ENCODE peak calls at places on chromosomes 13 and 19, in nine cellular contexts. I is ACHN; P is C1 segment of cervical spinal cord; K is hypothalamus; L is NCI-H1092; D is stimulated activated CD8-positive, alpha-beta memory T cell treated with anti-CD3 and anti-CD28 coated beads, Interleukin-4, amount 100 ng/mL, for 1 hour; V is LHCN-M2; W is AG08396; Z is CD4-positive, CD25-positive, alpha-beta regulatory T cell. T is an unnamed sample.

GRCh38 chr19:2717638-2718541 is 3.3 kb downstream of the DIRAS1 start:
- DNase-seq in L (no peak), Z (no peak), W (no peak), D (no peak), V (no peak), P (no peak), I (no peak), K (no peak), T (no peak)

GRCh38 chr19:49534632-49535385 is 7.0 kb downstream of the RCN3 start:
- DNase-seq in D (no peak), W (no peak), V (no peak), I (no peak), K (no peak), Z (no peak), P (no peak), L (no peak), T (no peak)

GRCh38 chr13:20901668-20902437 is 693 bp downstream of the XPO4 start:
- DNase-seq in W (peak), D (no peak), P (no peak), V (peak), Z (peak), K (no peak), I (peak), L (peak), T (no peak)

GRCh38 chr19:42370068-42370520 is 20.0 kb downstream of the CNFN start:
- DNase-seq in V (peak), I (no peak), P (no peak), Z (no peak), L (no peak), K (no peak), D (no peak), W (no peak), T (no peak)

GRCh38 chr19:40217027-40217810 is 965 bp downstream of the TTC9B start:
- DNase-seq in V (no peak), W (no peak), D (no peak), Z (peak), P (no peak), L (no peak), I (no peak), K (no peak), T (no peak)

GRCh38 chr13:113849546-113849945 is 14.3 kb downstream of the GAS6 start:
- DNase-seq in W (no peak), K (no peak), P (no peak), V (no peak), L (no peak), Z (no peak), D (no peak), I (no peak), T (no peak)

GRCh38 chr13:40137400-40137799 is 481.9 kb downstream of the COG6 start:
- DNase-seq in P (no peak), V (no peak), W (no peak), Z (no peak), I (no peak), L (no peak), K (no peak), D (no peak), T (no peak)

GRCh38 chr13:46383383-46383782 is 3.7 kb downstream of the RUBCNL start:
- DNase-seq in W (no peak), V (no peak), P (no peak), D (no peak), I (no peak), K (no peak), L (no peak), Z (no peak), T (no peak)

GRCh38 chr13:80262051-80262695 is 78.8 kb downstream of the SPRY2 start:
- DNase-seq in Z (no peak), I (no peak), P (no peak), V (no peak), D (no peak), K (no peak), L (no peak), W (no peak), T (no peak)

GRCh38 chr13:75153834-75154233 is 328.1 kb downstream of the TBC1D4 start:
- DNase-seq in D (no peak), Z (no peak), P (no peak), W (no peak), K (no peak), I (no peak), L (no peak), V (no peak), T (no peak)

GRCh38 chr13:51590966-51591627 is 6.8 kb downstream of the WDFY2 start:
- DNase-seq in L (no peak), Z (no peak), V (peak), I (peak), P (no peak), K (no peak), W (peak), D (no peak), T (peak)

GRCh38 chr13:44336934-44337333 is 36.7 kb upstream of the SERP2 start:
- DNase-seq in V (no peak), Z (no peak), K (no peak), I (no peak), L (no peak), W (no peak), D (no peak), P (no peak), T (no peak)

GRCh38 chr13:44420376-44421220 is 47.0 kb downstream of the SERP2 start:
- DNase-seq in I (no peak), P (no peak), D (no peak), K (no peak), L (no peak), W (no peak), Z (no peak), V (no peak), T (no peak)

GRCh38 chr13:30873519-30873918 is 32.6 kb upstream of the MEDAG start:
- DNase-seq in P (no peak), W (no peak), K (no peak), D (no peak), Z (no peak), V (no peak), L (no peak), I (no peak), T (no peak)

GRCh38 chr13:100280681-100281080 is 191.8 kb downstream of the PCCA start:
- DNase-seq in W (no peak), K (no peak), I (no peak), P (no peak), V (peak), Z (no peak), L (no peak), D (no peak), T (no peak)

GRCh38 chr19:54209058-54209747 is 8.5 kb downstream of the RPS9 start:
- DNase-seq in K (no peak), W (no peak), Z (no peak), D (no peak), L (no peak), I (peak), V (no peak), P (no peak), T (no peak)

GRCh38 chr19:35000647-35001501 is 751 bp downstream of the GRAMD1A start:
- DNase-seq in L (no peak), P (peak), D (no peak), Z (peak), K (no peak), V (peak), I (peak), W (peak), T (no peak)

GRCh38 chr19:58400638-58400915 is 5.1 kb downstream of the RNF225 start:
- DNase-seq in K (no peak), W (no peak), I (no peak), D (no peak), L (no peak), V (no peak), P (no peak), Z (no peak), T (no peak)

GRCh38 chr13:74571811-74572210 is 437.6 kb upstream of the KLF12 start:
- DNase-seq in L (no peak), W (no peak), K (no peak), I (no peak), Z (no peak), D (no peak), V (no peak), P (no peak), T (no peak)

GRCh38 chr13:59680429-59681024 is 483.2 kb downstream of the DIAPH3 start:
- DNase-seq in P (no peak), I (peak), K (no peak), V (peak), W (no peak), L (peak), D (no peak), Z (peak), T (no peak)

GRCh38 chr19:2239771-2240770 is 3.4 kb downstream of the SF3A2 start:
- DNase-seq in P (peak), D (peak), L (no peak), W (no peak), I (no peak), Z (peak), K (no peak), V (peak), T (no peak)

GRCh38 chr19:32824906-32825608 is 44.5 kb downstream of the SLC7A9 start:
- DNase-seq in Z (no peak), V (no peak), P (no peak), D (no peak), L (no peak), W (no peak), K (no peak), I (no peak), T (no peak)

GRCh38 chr13:39538826-39539555 is 64.0 kb downstream of the LHFPL6 start:
- DNase-seq in D (no peak), L (peak), P (no peak), Z (no peak), K (no peak), I (no peak), W (no peak), V (peak), T (no peak)

GRCh38 chr19:32688315-32688714 is 3.3 kb upstream of the NUDT19 start:
- DNase-seq in I (no peak), V (no peak), P (no peak), D (no peak), Z (no peak), K (no peak), L (no peak), W (no peak), T (no peak)

GRCh38 chr19:43441736-43442135 is 23.7 kb downstream of the LYPD3 start:
- DNase-seq in W (no peak), Z (no peak), K (no peak), I (no peak), P (no peak), D (no peak), L (no peak), V (no peak), T (no peak)

GRCh38 chr13:24925318-24926231 is 161.6 kb downstream of the RNF17 start:
- DNase-seq in V (no peak), P (no peak), K (no peak), L (no peak), D (no peak), I (no peak), Z (no peak), W (no peak), T (no peak)

GRCh38 chr19:17504030-17504429 is 7.4 kb upstream of the PGLS start:
- DNase-seq in Z (no peak), D (no peak), K (no peak), I (no peak), W (no peak), P (no peak), V (no peak), L (no peak), T (no peak)

GRCh38 chr13:49248433-49249002 is 793 bp downstream of the CDADC1 start:
- DNase-seq in I (peak), Z (peak), V (peak), W (peak), L (no peak), P (no peak), K (no peak), D (no peak), T (no peak)

GRCh38 chr19:53158119-53158656 is 665 bp downstream of the ZNF347 start:
- DNase-seq in K (no peak), W (peak), V (no peak), I (no peak), D (peak), Z (peak), P (peak), L (no peak), T (no peak)

GRCh38 chr19:50649433-50650391 is at the start of gene C19orf81:
- DNase-seq in Z (no peak), D (no peak), K (no peak), L (no peak), W (no peak), I (peak), V (peak), P (no peak), T (no peak)

GRCh38 chr13:79589605-79590511 is 108.9 kb downstream of the NDFIP2 start:
- DNase-seq in V (peak), W (no peak), L (no peak), P (no peak), K (no peak), I (no peak), D (no peak), Z (no peak), T (no peak)

GRCh38 chr13:79225487-79226232 is 180.4 kb downstream of the RBM26 start:
- DNase-seq in I (no peak), Z (no peak), L (no peak), P (no peak), V (peak), W (no peak), D (no peak), K (no peak), T (no peak)

GRCh38 chr19:40756502-40757110 is 5.6 kb downstream of the SNRPA start:
- DNase-seq in K (no peak), V (no peak), P (no peak), Z (no peak), W (no peak), D (no peak), I (no peak), L (no peak), T (no peak)

GRCh38 chr13:33355470-33355869 is 69.9 kb upstream of the STARD13 start:
- DNase-seq in V (peak), P (no peak), L (no peak), W (peak), Z (no peak), K (no peak), D (no peak), I (no peak), T (no peak)

GRCh38 chr13:37029617-37030016 is 29.0 kb downstream of the EXOSC8 start:
- DNase-seq in D (no peak), W (no peak), L (no peak), I (no peak), V (no peak), P (no peak), K (no peak), Z (no peak), T (no peak)

GRCh38 chr13:33871207-33872004 is 53.5 kb downstream of the RFC3 start:
- DNase-seq in I (no peak), L (no peak), K (no peak), Z (no peak), W (no peak), P (no peak), D (no peak), V (no peak), T (no peak)

GRCh38 chr19:41792513-41793413 is 3.6 kb upstream of the CEACAM3 start:
- DNase-seq in D (no peak), V (peak), P (peak), W (peak), L (no peak), I (peak), Z (peak), K (no peak), T (no peak)

GRCh38 chr13:24097667-24098066 is 62.9 kb upstream of the SPATA13 start:
- DNase-seq in L (no peak), K (no peak), V (no peak), W (no peak), D (no peak), P (no peak), I (no peak), Z (peak), T (no peak)

GRCh38 chr19:38831142-38831605 is 420 bp downstream of the ECH1 start:
- DNase-seq in K (no peak), L (no peak), P (no peak), D (no peak), W (peak), Z (no peak), V (peak), I (peak), T (peak)